ENCODE peak calls at places on chromosomes 6 and 20, in seven cellular contexts. K is AG10803, P is psoas muscle, X is choroid plexus epithelial cell, L is aorta, N is GM23338, U is astrocyte. O is an unnamed sample.
A peak's percentile ranks its signal among the peaks of the same experiment; 100 is the strongest.

GRCh38 chr6:139597781-139598368 is 223.4 kb upstream of the CITED2 start:
- DNase-seq in K (peak; percentile 99), P (peak; percentile 77), X (peak; percentile 97), L (peak; percentile 94), N (no peak), U (peak; percentile 99), O (peak; percentile 95)

GRCh38 chr20:47204008-47204745 is 152.3 kb downstream of the ZMYND8 start:
- DNase-seq in K (peak; percentile 43), P (peak; percentile 30), X (peak; percentile 63), L (no peak), N (no peak), U (peak; percentile 60), O (no peak)

GRCh38 chr6:99590728-99591672 is 15.6 kb upstream of the PRDM13 start:
- DNase-seq in K (no peak), P (peak; percentile 53), X (no peak), L (peak; percentile 68), N (peak; percentile 72), U (no peak), O (no peak)

GRCh38 chr6:135282425-135282824 is 101.3 kb downstream of the MYB start:
- DNase-seq in K (no peak), P (no peak), X (no peak), L (no peak), N (no peak), U (no peak), O (no peak)

GRCh38 chr20:53655909-53656652 is 62.4 kb upstream of the ZNF217 start:
- DNase-seq in K (peak; percentile 31), P (no peak), X (peak; percentile 57), L (no peak), N (no peak), U (peak; percentile 52), O (no peak)

GRCh38 chr20:21520702-21521595 is 7.1 kb upstream of the NKX2-2 start:
- DNase-seq in K (peak; percentile 15), P (no peak), X (peak; percentile 6), L (no peak), N (peak; percentile 84), U (no peak), O (no peak)

GRCh38 chr20:1816384-1817381 is 78.5 kb upstream of the SIRPA start:
- DNase-seq in K (peak; percentile 98), P (no peak), X (no peak), L (no peak), N (no peak), U (peak; percentile 71), O (peak; percentile 69)

GRCh38 chr6:32972353-32973143 is 4.2 kb downstream of the BRD2 start:
- DNase-seq in K (no peak), P (no peak), X (no peak), L (peak; percentile 84), N (peak; percentile 35), U (no peak), O (no peak)

GRCh38 chr6:157982297-157982579 is 575 bp downstream of the SYNJ2 start:
- DNase-seq in K (peak; percentile 25), P (no peak), X (peak; percentile 46), L (peak; percentile 82), N (peak; percentile 86), U (no peak), O (no peak)

GRCh38 chr6:13480631-13481501 is 6.5 kb downstream of the GFOD1 start:
- DNase-seq in K (no peak), P (no peak), X (no peak), L (no peak), N (no peak), U (peak; percentile 63), O (no peak)

GRCh38 chr20:1811621-1812498 is 83.3 kb upstream of the SIRPA start:
- DNase-seq in K (peak; percentile 42), P (no peak), X (no peak), L (no peak), N (peak; percentile 56), U (peak; percentile 34), O (no peak)

DNA sequence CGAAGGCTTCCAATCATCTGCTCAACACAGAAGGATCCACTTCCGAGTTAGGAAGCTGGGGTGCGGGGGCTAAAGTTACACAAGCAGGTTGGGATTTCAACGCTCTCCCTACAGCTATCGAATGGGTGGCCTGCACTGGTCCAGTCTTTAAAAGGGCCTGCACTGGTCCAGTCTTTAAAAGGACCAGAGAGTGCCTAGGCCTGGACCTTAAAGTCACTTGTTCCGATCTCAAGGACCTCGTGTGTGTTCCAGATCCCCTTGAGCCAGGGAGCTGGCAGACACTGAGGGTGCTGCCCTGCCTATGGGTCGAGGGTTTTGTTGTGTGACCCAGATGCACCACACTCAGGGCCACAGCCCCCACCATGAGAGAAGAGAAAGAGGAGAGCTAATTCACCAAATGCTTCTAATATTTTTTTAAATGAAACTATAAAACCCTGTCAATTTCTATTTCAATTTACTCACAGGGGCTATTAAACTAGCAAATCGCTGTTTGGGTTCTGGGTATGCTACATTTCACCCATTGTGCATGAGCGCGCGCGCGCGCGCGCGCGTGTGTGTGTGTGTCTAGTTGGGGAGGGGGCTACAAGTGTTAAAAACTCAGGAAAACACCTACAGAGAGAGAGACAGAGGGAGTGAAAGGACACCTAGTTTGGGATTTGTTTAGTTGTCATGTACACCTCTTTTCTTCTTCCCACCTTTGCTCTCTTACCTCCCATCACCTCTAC is 7.5 kb downstream of the TFAP2B start:
- DNase-seq in K (no peak), P (no peak), X (no peak), L (no peak), N (no peak), U (no peak), O (no peak)
- H3K4me3 ChIP-seq in K (no peak overlapping the region), P (no peak overlapping the region), X (no peak overlapping the region), L (no peak overlapping the region), N (peak overlapping the region; percentile 46), U (no peak overlapping the region), O (no peak overlapping the region)

GRCh38 chr6:170160628-170161611 is 130.0 kb downstream of the DLL1 start:
- DNase-seq in K (no peak), P (peak; percentile 35), X (no peak), L (peak; percentile 72), N (no peak), U (no peak), O (no peak)
- H3K4me3 ChIP-seq in K (no peak overlapping the region), P (no peak overlapping the region), X (no peak overlapping the region), L (no peak overlapping the region), N (no peak overlapping the region), U (no peak overlapping the region), O (no peak overlapping the region)

GRCh38 chr6:131161987-131162386 is 26.7 kb downstream of the AKAP7 start:
- DNase-seq in K (no peak), P (no peak), X (no peak), L (no peak), N (peak; percentile 86), U (no peak), O (no peak)

GRCh38 chr6:131160254-131160758 is 25.0 kb downstream of the AKAP7 start:
- DNase-seq in K (no peak), P (no peak), X (no peak), L (no peak), N (no peak), U (no peak), O (no peak)

GRCh38 chr6:131159578-131159977 is 24.3 kb downstream of the AKAP7 start:
- DNase-seq in K (peak; percentile 71), P (no peak), X (peak; percentile 52), L (no peak), N (no peak), U (peak; percentile 83), O (peak; percentile 45)

GRCh38 chr6:131156411-131156810 is 21.1 kb downstream of the AKAP7 start:
- DNase-seq in K (no peak), P (no peak), X (no peak), L (no peak), N (no peak), U (no peak), O (no peak)
- H3K4me3 ChIP-seq in K (no peak overlapping the region), P (no peak overlapping the region), X (no peak overlapping the region), L (no peak overlapping the region), N (no peak overlapping the region), U (no peak overlapping the region), O (no peak overlapping the region)

GRCh38 chr20:64043768-64044167 is 5.7 kb downstream of the SOX18 start:
- DNase-seq in K (no peak), P (no peak), X (no peak), L (no peak), N (no peak), U (no peak), O (no peak)

GRCh38 chr20:64045346-64046011 is 4.0 kb downstream of the SOX18 start:
- DNase-seq in K (no peak), P (no peak), X (no peak), L (no peak), N (peak; percentile 27), U (no peak), O (no peak)

GRCh38 chr20:64041781-64042771 is 6.1 kb downstream of the C20orf204 start:
- DNase-seq in K (no peak), P (no peak), X (no peak), L (no peak), N (peak; percentile 57), U (no peak), O (no peak)

GRCh38 chr20:64047046-64047389 is 2.4 kb downstream of the SOX18 start:
- DNase-seq in K (no peak), P (no peak), X (no peak), L (no peak), N (no peak), U (no peak), O (no peak)

DNA sequence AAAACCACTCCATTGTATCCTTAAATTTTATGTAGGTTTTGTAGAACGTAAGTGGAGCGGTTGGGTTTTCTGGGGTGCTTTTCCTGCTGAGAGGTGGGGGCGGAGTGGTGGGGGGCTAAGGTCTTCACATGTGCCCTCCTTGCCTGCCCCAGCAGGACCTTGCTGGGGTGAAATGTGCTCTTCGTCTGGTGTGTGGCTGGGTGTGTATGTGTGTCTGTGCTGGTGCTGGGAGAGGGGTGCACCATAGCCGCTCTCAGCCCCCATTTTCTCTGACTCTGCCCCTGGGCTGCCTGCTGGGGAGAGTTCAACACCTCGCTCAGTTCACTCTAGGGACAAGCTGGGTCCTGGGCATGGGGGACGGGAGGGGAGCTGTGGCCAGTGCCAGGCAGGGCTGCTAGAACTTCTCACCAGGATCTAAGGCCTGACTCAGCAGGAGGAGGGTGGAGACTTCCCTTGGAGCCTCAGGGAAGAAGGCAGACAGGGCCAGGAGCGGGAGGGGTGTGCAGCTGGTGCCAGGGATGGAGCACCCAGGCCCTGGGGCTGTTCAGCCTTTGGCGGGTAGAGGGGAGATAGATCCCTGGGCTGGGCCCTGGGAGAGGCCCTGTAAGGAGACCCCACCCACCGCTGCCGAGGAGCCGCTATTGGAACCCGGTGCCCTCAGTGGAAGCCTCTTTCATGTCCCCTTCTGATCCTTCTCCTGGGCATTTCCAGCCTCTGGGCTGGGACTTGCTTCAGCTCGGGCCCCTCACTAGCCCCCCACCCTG is 4.8 kb downstream of the SOX18 start:
- DNase-seq in K (peak; percentile 50), P (no peak), X (peak; percentile 45), L (no peak), N (no peak), U (no peak), O (no peak)
- H3K4me3 ChIP-seq in K (no peak overlapping the region), P (no peak overlapping the region), X (no peak overlapping the region), L (no peak overlapping the region), N (no peak overlapping the region), U (no peak overlapping the region), O (no peak overlapping the region)

O was measured in skeletal muscle cell.